ENCODE peak calls at places on chromosome 11, in six cellular contexts. One of them, this sample, is unnamed.

GRCh38 chr11:111665779-111666178 is 63.5 kb downstream of the SIK2 start:
- DNase-seq in AG10803: peak
- DNase-seq in naive thymus-derived CD4-positive, alpha-beta T cell: no peak
- DNase-seq in kidney epithelial cell: no peak
- DNase-seq in H7: peak
- DNase-seq in mammary epithelial cell: peak
- DNase-seq in this sample: no peak

GRCh38 chr11:563812-564578 is 3.2 kb downstream of the RASSF7 start:
- DNase-seq in AG10803: no peak
- DNase-seq in naive thymus-derived CD4-positive, alpha-beta T cell: no peak
- DNase-seq in kidney epithelial cell: no peak
- DNase-seq in H7: no peak
- DNase-seq in mammary epithelial cell: no peak
- DNase-seq in this sample: no peak

GRCh38 chr11:121018746-121019145 is 5.2 kb upstream of the TBCEL start:
- DNase-seq in AG10803: no peak
- DNase-seq in naive thymus-derived CD4-positive, alpha-beta T cell: no peak
- DNase-seq in kidney epithelial cell: no peak
- DNase-seq in H7: no peak
- DNase-seq in mammary epithelial cell: no peak
- DNase-seq in this sample: no peak

GRCh38 chr11:76376746-76377558 is 4.0 kb downstream of the THAP12 start:
- DNase-seq in AG10803: no peak
- DNase-seq in naive thymus-derived CD4-positive, alpha-beta T cell: no peak
- DNase-seq in kidney epithelial cell: no peak
- DNase-seq in H7: no peak
- DNase-seq in mammary epithelial cell: no peak
- DNase-seq in this sample: no peak

GRCh38 chr11:18012314-18012905 is 437 bp downstream of the SERGEF start:
- DNase-seq in AG10803: peak
- DNase-seq in naive thymus-derived CD4-positive, alpha-beta T cell: peak
- DNase-seq in kidney epithelial cell: no peak
- DNase-seq in H7: no peak
- DNase-seq in mammary epithelial cell: peak
- DNase-seq in this sample: peak

GRCh38 chr11:113850188-113850587 is 25.2 kb downstream of the USP28 start:
- DNase-seq in AG10803: no peak
- DNase-seq in naive thymus-derived CD4-positive, alpha-beta T cell: no peak
- DNase-seq in kidney epithelial cell: no peak
- DNase-seq in H7: no peak
- DNase-seq in mammary epithelial cell: no peak
- DNase-seq in this sample: no peak

GRCh38 chr11:132983289-132983688 is 549.0 kb downstream of the OPCML start:
- DNase-seq in AG10803: no peak
- DNase-seq in naive thymus-derived CD4-positive, alpha-beta T cell: no peak
- DNase-seq in kidney epithelial cell: no peak
- DNase-seq in H7: no peak
- DNase-seq in mammary epithelial cell: no peak
- DNase-seq in this sample: no peak

GRCh38 chr11:78857688-78858087 is 283.0 kb upstream of the NARS2 start:
- DNase-seq in AG10803: peak
- DNase-seq in naive thymus-derived CD4-positive, alpha-beta T cell: no peak
- DNase-seq in kidney epithelial cell: no peak
- DNase-seq in H7: no peak
- DNase-seq in mammary epithelial cell: no peak
- DNase-seq in this sample: no peak

GRCh38 chr11:8732276-8732675 is 49.7 kb downstream of the RPL27A start:
- DNase-seq in AG10803: no peak
- DNase-seq in naive thymus-derived CD4-positive, alpha-beta T cell: no peak
- DNase-seq in kidney epithelial cell: no peak
- DNase-seq in H7: no peak
- DNase-seq in mammary epithelial cell: no peak
- DNase-seq in this sample: no peak

GRCh38 chr11:27514076-27514475 is 7.5 kb upstream of the LIN7C start:
- DNase-seq in AG10803: no peak
- DNase-seq in naive thymus-derived CD4-positive, alpha-beta T cell: no peak
- DNase-seq in kidney epithelial cell: no peak
- DNase-seq in H7: no peak
- DNase-seq in mammary epithelial cell: no peak
- DNase-seq in this sample: no peak

GRCh38 chr11:90446207-90446606 is 223.4 kb upstream of the CHORDC1 start:
- DNase-seq in AG10803: no peak
- DNase-seq in naive thymus-derived CD4-positive, alpha-beta T cell: no peak
- DNase-seq in kidney epithelial cell: no peak
- DNase-seq in H7: no peak
- DNase-seq in mammary epithelial cell: no peak
- DNase-seq in this sample: no peak

GRCh38 chr11:67082071-67082791 is 25.6 kb downstream of the RHOD start:
- DNase-seq in AG10803: no peak
- DNase-seq in naive thymus-derived CD4-positive, alpha-beta T cell: peak
- DNase-seq in kidney epithelial cell: no peak
- DNase-seq in H7: peak
- DNase-seq in mammary epithelial cell: no peak
- DNase-seq in this sample: no peak

GRCh38 chr11:60394666-60395343 is 1.5 kb upstream of the MS4A14 start:
- DNase-seq in AG10803: no peak
- DNase-seq in naive thymus-derived CD4-positive, alpha-beta T cell: no peak
- DNase-seq in kidney epithelial cell: no peak
- DNase-seq in H7: no peak
- DNase-seq in mammary epithelial cell: no peak
- DNase-seq in this sample: no peak

GRCh38 chr11:75270896-75271415 is 30.4 kb downstream of the TPBGL start:
- DNase-seq in AG10803: peak
- DNase-seq in naive thymus-derived CD4-positive, alpha-beta T cell: peak
- DNase-seq in kidney epithelial cell: no peak
- DNase-seq in H7: peak
- DNase-seq in mammary epithelial cell: no peak
- DNase-seq in this sample: no peak

GRCh38 chr11:13223112-13223511 is 54.5 kb upstream of the BMAL1 start:
- DNase-seq in AG10803: no peak
- DNase-seq in naive thymus-derived CD4-positive, alpha-beta T cell: no peak
- DNase-seq in kidney epithelial cell: no peak
- DNase-seq in H7: no peak
- DNase-seq in mammary epithelial cell: peak
- DNase-seq in this sample: no peak

GRCh38 chr11:35553831-35554230 is 28.4 kb upstream of the PAMR1 start:
- DNase-seq in AG10803: peak
- DNase-seq in naive thymus-derived CD4-positive, alpha-beta T cell: no peak
- DNase-seq in kidney epithelial cell: no peak
- DNase-seq in H7: no peak
- DNase-seq in mammary epithelial cell: no peak
- DNase-seq in this sample: no peak

GRCh38 chr11:7020183-7020917 is at the start of the genes NLRP14 and ZNF214:
- DNase-seq in AG10803: peak
- DNase-seq in naive thymus-derived CD4-positive, alpha-beta T cell: no peak
- DNase-seq in kidney epithelial cell: peak
- DNase-seq in H7: peak
- DNase-seq in mammary epithelial cell: peak
- DNase-seq in this sample: no peak

DNA sequence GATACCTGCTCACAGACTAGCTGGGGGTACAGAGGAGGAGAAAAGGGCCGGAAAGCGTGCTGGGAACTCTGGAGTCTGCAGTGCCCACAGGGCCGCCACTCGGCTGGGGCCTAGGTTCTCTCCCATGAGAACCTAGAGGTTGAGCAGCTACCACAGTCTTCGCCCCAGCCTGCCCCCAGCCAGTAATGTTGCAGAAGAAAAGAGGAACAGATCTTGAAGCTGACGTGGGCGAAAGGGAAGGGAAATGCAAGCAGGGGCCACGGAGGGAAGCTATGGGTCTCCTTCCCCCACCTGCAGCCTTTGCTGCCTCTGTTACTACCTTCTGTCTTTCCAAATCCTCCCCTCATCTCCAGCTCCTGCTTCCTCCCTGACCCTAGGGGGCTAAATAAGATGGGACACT is 28.8 kb upstream of the P2RY2 start:
- DNase-seq in AG10803: no peak
- DNase-seq in naive thymus-derived CD4-positive, alpha-beta T cell: no peak
- DNase-seq in kidney epithelial cell: no peak
- DNase-seq in H7: no peak
- DNase-seq in mammary epithelial cell: no peak
- DNase-seq in this sample: no peak
- H3K4me3 ChIP-seq in AG10803: no peak
- H3K4me3 ChIP-seq in naive thymus-derived CD4-positive, alpha-beta T cell: no peak
- H3K4me3 ChIP-seq in kidney epithelial cell: no peak
- H3K4me3 ChIP-seq in H7: no peak
- H3K4me3 ChIP-seq in mammary epithelial cell: no peak
- H3K4me3 ChIP-seq in this sample: no peak

DNA sequence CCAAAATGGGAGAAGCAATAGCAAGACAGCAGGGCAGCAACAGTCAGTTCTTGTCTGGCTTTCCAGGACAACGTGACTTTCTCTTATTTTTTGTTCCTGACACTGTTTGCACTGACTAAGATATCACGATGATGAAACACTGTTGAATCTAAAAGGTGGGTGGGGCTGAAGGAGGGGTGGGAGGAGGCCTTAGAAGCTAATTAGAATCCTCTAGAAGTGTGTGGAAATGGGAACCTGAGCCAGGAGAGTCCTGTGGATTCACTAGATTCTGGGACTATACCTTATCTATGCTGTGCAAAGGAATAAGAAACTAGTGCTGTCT is 300.3 kb downstream of the ST3GAL4 start:
- DNase-seq in AG10803: no peak
- DNase-seq in naive thymus-derived CD4-positive, alpha-beta T cell: no peak
- DNase-seq in kidney epithelial cell: no peak
- DNase-seq in H7: no peak
- DNase-seq in mammary epithelial cell: peak
- DNase-seq in this sample: no peak
- H3K4me3 ChIP-seq in AG10803: no peak
- H3K4me3 ChIP-seq in naive thymus-derived CD4-positive, alpha-beta T cell: no peak
- H3K4me3 ChIP-seq in kidney epithelial cell: no peak
- H3K4me3 ChIP-seq in H7: no peak
- H3K4me3 ChIP-seq in mammary epithelial cell: no peak
- H3K4me3 ChIP-seq in this sample: no peak

GRCh38 chr11:100467821-100468508 is 219.1 kb upstream of the ARHGAP42 start:
- DNase-seq in AG10803: no peak
- DNase-seq in naive thymus-derived CD4-positive, alpha-beta T cell: no peak
- DNase-seq in kidney epithelial cell: no peak
- DNase-seq in H7: no peak
- DNase-seq in mammary epithelial cell: no peak
- DNase-seq in this sample: no peak
- H3K4me3 ChIP-seq in AG10803: no peak
- H3K4me3 ChIP-seq in naive thymus-derived CD4-positive, alpha-beta T cell: no peak
- H3K4me3 ChIP-seq in kidney epithelial cell: no peak
- H3K4me3 ChIP-seq in H7: no peak
- H3K4me3 ChIP-seq in mammary epithelial cell: no peak
- H3K4me3 ChIP-seq in this sample: no peak

GRCh38 chr11:119149371-119150275 is 771 bp downstream of the ABCG4 start:
- DNase-seq in AG10803: no peak
- DNase-seq in naive thymus-derived CD4-positive, alpha-beta T cell: peak
- DNase-seq in kidney epithelial cell: no peak
- DNase-seq in H7: peak
- DNase-seq in mammary epithelial cell: no peak
- DNase-seq in this sample: no peak
- H3K4me3 ChIP-seq in AG10803: peak
- H3K4me3 ChIP-seq in naive thymus-derived CD4-positive, alpha-beta T cell: peak
- H3K4me3 ChIP-seq in kidney epithelial cell: peak
- H3K4me3 ChIP-seq in H7: peak
- H3K4me3 ChIP-seq in mammary epithelial cell: peak
- H3K4me3 ChIP-seq in this sample: peak

GRCh38 chr11:2901196-2901796 is 15.7 kb upstream of the CDKN1C start:
- DNase-seq in AG10803: no peak
- DNase-seq in naive thymus-derived CD4-positive, alpha-beta T cell: no peak
- DNase-seq in kidney epithelial cell: no peak
- DNase-seq in H7: no peak
- DNase-seq in mammary epithelial cell: no peak
- DNase-seq in this sample: no peak

GRCh38 chr11:2904153-2905052 is 18.8 kb upstream of the CDKN1C start:
- DNase-seq in AG10803: no peak
- DNase-seq in naive thymus-derived CD4-positive, alpha-beta T cell: no peak
- DNase-seq in kidney epithelial cell: no peak
- DNase-seq in H7: no peak
- DNase-seq in mammary epithelial cell: no peak
- DNase-seq in this sample: no peak

GRCh38 chr11:2903672-2904011 is 18.1 kb upstream of the CDKN1C start:
- DNase-seq in AG10803: no peak
- DNase-seq in naive thymus-derived CD4-positive, alpha-beta T cell: no peak
- DNase-seq in kidney epithelial cell: no peak
- DNase-seq in H7: no peak
- DNase-seq in mammary epithelial cell: no peak
- DNase-seq in this sample: no peak

GRCh38 chr11:2901854-2902783 is 16.5 kb upstream of the CDKN1C start:
- DNase-seq in AG10803: peak
- DNase-seq in naive thymus-derived CD4-positive, alpha-beta T cell: peak
- DNase-seq in kidney epithelial cell: peak
- DNase-seq in H7: peak
- DNase-seq in mammary epithelial cell: peak
- DNase-seq in this sample: peak

GRCh38 chr11:2902784-2903671 is 17.5 kb upstream of the CDKN1C start:
- DNase-seq in AG10803: no peak
- DNase-seq in naive thymus-derived CD4-positive, alpha-beta T cell: no peak
- DNase-seq in kidney epithelial cell: no peak
- DNase-seq in H7: peak
- DNase-seq in mammary epithelial cell: no peak
- DNase-seq in this sample: no peak
- H3K4me3 ChIP-seq in AG10803: peak
- H3K4me3 ChIP-seq in naive thymus-derived CD4-positive, alpha-beta T cell: peak
- H3K4me3 ChIP-seq in kidney epithelial cell: peak
- H3K4me3 ChIP-seq in H7: peak
- H3K4me3 ChIP-seq in mammary epithelial cell: peak
- H3K4me3 ChIP-seq in this sample: peak

DNA sequence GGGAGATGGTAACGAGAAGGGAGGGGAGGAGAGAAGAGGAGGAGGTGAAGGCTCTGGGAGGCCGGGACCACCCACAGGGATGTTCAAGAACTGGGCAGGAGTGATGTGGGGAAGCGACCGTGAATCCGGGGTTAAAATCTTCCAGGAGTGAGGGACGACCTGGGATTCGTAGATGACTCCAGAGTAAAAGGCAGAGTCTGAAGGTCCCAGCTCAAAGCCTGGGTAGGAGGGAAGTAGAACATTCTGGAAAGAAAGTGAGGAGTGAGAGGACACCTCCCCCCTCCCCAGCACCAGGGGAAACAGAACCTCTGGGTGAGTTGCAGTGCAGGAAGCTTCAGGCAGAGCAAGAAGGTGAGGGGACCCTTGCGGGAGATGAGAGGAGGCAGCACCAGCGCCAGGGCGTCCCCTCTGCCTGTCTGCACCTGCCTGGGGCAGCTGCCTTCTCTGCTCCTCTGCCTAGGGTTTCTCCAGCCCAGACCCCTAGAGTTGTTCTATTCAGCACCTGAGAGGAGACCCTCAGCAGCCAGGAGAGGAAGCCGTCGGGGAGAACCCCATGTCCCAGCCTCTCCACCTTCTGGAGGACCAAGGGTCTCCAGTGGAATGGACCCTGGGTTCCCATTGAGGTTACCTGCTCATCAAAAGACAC is 49.7 kb downstream of the LINC01488 start:
- DNase-seq in AG10803: no peak
- DNase-seq in naive thymus-derived CD4-positive, alpha-beta T cell: no peak
- DNase-seq in kidney epithelial cell: no peak
- DNase-seq in H7: peak
- DNase-seq in mammary epithelial cell: no peak
- DNase-seq in this sample: no peak
- H3K4me3 ChIP-seq in AG10803: no peak
- H3K4me3 ChIP-seq in naive thymus-derived CD4-positive, alpha-beta T cell: no peak
- H3K4me3 ChIP-seq in kidney epithelial cell: no peak
- H3K4me3 ChIP-seq in H7: no peak
- H3K4me3 ChIP-seq in mammary epithelial cell: no peak
- H3K4me3 ChIP-seq in this sample: no peak

This sample was measured in CD8-positive, alpha-beta T cell.